ENCODE peak calls at places on chromosome 1, in six cellular contexts. M is prostate gland, W is spleen, I is GM12891, S is breast epithelium, A is esophagus muscularis mucosa. T is an unnamed sample.

GRCh38 chr1:84504580-84505021 is 1.6 kb upstream of the SPATA1 start:
- DNase-seq in A (no peak), M (no peak), W (no peak), I (no peak), S (no peak), T (no peak)

GRCh38 chr1:185420588-185421081 is 103.6 kb upstream of the IVNS1ABP start:
- DNase-seq in I (no peak), M (no peak), S (no peak), A (no peak), W (peak), T (no peak)

GRCh38 chr1:77322061-77322900 is 40.5 kb downstream of the AK5 start:
- DNase-seq in W (no peak), A (no peak), M (no peak), I (no peak), S (no peak), T (no peak)

GRCh38 chr1:164748253-164748899 is 189.4 kb downstream of the PBX1 start:
- DNase-seq in I (no peak), W (no peak), S (no peak), M (no peak), A (no peak), T (no peak)

GRCh38 chr1:77511440-77511840 is 171.0 kb downstream of the ZZZ3 start:
- DNase-seq in I (no peak), M (no peak), W (no peak), A (no peak), S (no peak), T (no peak)

GRCh38 chr1:212452323-212453155 is 19.8 kb downstream of the NENF start:
- DNase-seq in S (no peak), I (no peak), A (no peak), W (peak), M (no peak), T (no peak)

GRCh38 chr1:82160903-82161302 is 360.2 kb downstream of the ADGRL2 start:
- DNase-seq in I (no peak), S (no peak), W (no peak), M (no peak), A (no peak), T (no peak)

GRCh38 chr1:41690331-41690730 is 205.8 kb upstream of the EDN2 start:
- DNase-seq in A (no peak), S (no peak), I (no peak), M (no peak), W (peak), T (no peak)

GRCh38 chr1:24387636-24388035 is 25.9 kb downstream of the STPG1 start:
- DNase-seq in I (no peak), A (peak), S (no peak), M (no peak), W (no peak), T (no peak)

GRCh38 chr1:211944733-211945500 is 90.4 kb downstream of the INTS7 start:
- DNase-seq in W (no peak), I (no peak), M (peak), S (peak), A (no peak), T (no peak)

GRCh38 chr1:95926331-95926730 is 692.3 kb downstream of the RWDD3 start:
- DNase-seq in S (no peak), A (no peak), M (no peak), W (no peak), I (no peak), T (no peak)

DNA sequence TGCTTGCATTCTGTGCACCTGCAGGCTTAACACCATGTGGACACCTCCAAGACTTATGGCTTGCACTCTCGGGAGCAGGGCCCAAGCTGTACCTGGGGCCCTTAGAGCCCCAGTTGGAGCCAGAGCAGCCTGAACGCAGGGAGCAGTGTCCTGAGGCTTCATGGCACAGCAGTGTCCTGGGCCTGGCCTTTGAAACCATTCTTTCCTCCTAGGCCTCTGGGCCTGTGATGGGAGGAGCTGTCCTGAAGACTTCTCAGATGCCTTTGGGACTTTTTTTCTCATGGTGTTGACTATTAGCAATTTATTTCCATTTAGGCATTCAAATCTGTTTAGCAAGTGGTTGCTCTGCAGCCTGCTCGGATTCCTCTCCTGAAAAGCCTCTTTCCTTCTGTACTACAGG is 11.0 kb downstream of the RPTN start:
- DNase-seq in S (no peak), I (no peak), W (no peak), A (peak), M (no peak), T (no peak)
- TF ChIP-seq POLR2AphosphoS5 in S (no peak), I (no peak), W (no peak), A (no peak), M (no peak), T (no peak)

GRCh38 chr1:156586892-156587477 is 4.6 kb upstream of the NAXE start:
- DNase-seq in S (no peak), A (no peak), W (no peak), I (no peak), M (no peak), T (no peak)
- TF ChIP-seq POLR2AphosphoS5 in S (no peak), A (no peak), W (no peak), I (no peak), M (no peak), T (no peak)

GRCh38 chr1:6424000-6424565 is 493 bp upstream of the ESPN start:
- DNase-seq in I (no peak), M (no peak), S (no peak), W (no peak), A (no peak), T (no peak)

GRCh38 chr1:6426321-6426971 is 1.9 kb downstream of the ESPN start:
- DNase-seq in S (no peak), W (no peak), A (no peak), M (no peak), I (no peak), T (no peak)

GRCh38 chr1:6425671-6426070 is 1.1 kb downstream of the ESPN start:
- DNase-seq in W (no peak), A (no peak), I (no peak), M (no peak), S (no peak), T (no peak)

GRCh38 chr1:6423321-6423999 is 1.1 kb upstream of the ESPN start:
- DNase-seq in W (peak), A (no peak), M (peak), S (peak), I (peak), T (peak)

GRCh38 chr1:6424619-6425593 is at the start of gene ESPN:
- DNase-seq in M (no peak), I (no peak), W (no peak), S (no peak), A (no peak), T (no peak)
- TF ChIP-seq POLR2AphosphoS5 in M (no peak), I (no peak), W (no peak), S (no peak), A (no peak), T (no peak)

GRCh38 chr1:157920748-157921147 is 72.7 kb upstream of the KIRREL1 start:
- DNase-seq in M (no peak), S (no peak), I (no peak), A (no peak), W (no peak), T (no peak)

GRCh38 chr1:157925419-157926166 is 67.9 kb upstream of the KIRREL1 start:
- DNase-seq in W (no peak), M (no peak), I (no peak), S (no peak), A (no peak), T (no peak)
- TF ChIP-seq POLR2AphosphoS5 in W (no peak), M (no peak), I (no peak), S (no peak), A (no peak), T (no peak)

GRCh38 chr1:167723707-167724323 is 2.0 kb downstream of the MPZL1 start:
- DNase-seq in I (no peak), M (no peak), A (no peak), W (no peak), S (no peak), T (no peak)

GRCh38 chr1:167722870-167723251 is 1.1 kb downstream of the MPZL1 start:
- DNase-seq in I (no peak), W (no peak), A (no peak), M (no peak), S (no peak), T (no peak)

GRCh38 chr1:167722152-167722869 is 529 bp downstream of the MPZL1 start:
- DNase-seq in W (no peak), I (no peak), A (no peak), S (no peak), M (peak), T (no peak)

GRCh38 chr1:167720965-167721616 is 691 bp upstream of the MPZL1 start:
- DNase-seq in W (no peak), M (peak), I (no peak), A (no peak), S (no peak), T (peak)

GRCh38 chr1:167721617-167722151 is at the start of gene MPZL1:
- DNase-seq in M (peak), W (peak), A (peak), S (peak), I (peak), T (peak)
- TF ChIP-seq POLR2AphosphoS5 in M (peak), W (peak), A (peak), S (no peak), I (no peak), T (peak)

GRCh38 chr1:183806086-183806485 is 1.2 kb downstream of the RGL1 start:
- DNase-seq in I (no peak), S (no peak), M (no peak), W (no peak), A (no peak), T (no peak)

GRCh38 chr1:183807549-183808168 is 2.7 kb downstream of the RGL1 start:
- DNase-seq in I (no peak), A (no peak), W (no peak), M (no peak), S (no peak), T (peak)

GRCh38 chr1:183804382-183804781 is 538 bp upstream of the RGL1 start:
- DNase-seq in W (no peak), S (no peak), A (no peak), M (no peak), I (no peak), T (no peak)

GRCh38 chr1:183806650-183807049 is 1.7 kb downstream of the RGL1 start:
- DNase-seq in I (no peak), S (no peak), M (no peak), A (no peak), W (no peak), T (no peak)

GRCh38 chr1:183804916-183805734 is at the start of gene RGL1:
- DNase-seq in I (peak), S (peak), A (no peak), W (peak), M (peak), T (peak)
- TF ChIP-seq POLR2AphosphoS5 in I (peak), S (peak), A (peak), W (peak), M (peak), T (peak)

GRCh38 chr1:150171801-150172200 is 22.1 kb downstream of the PLEKHO1 start:
- DNase-seq in I (no peak), M (no peak), A (no peak), W (no peak), S (no peak), T (no peak)
- TF ChIP-seq POLR2AphosphoS5 in I (no peak), M (no peak), A (no peak), W (no peak), S (no peak), T (no peak)

T was measured in upper lobe of left lung.